ENCODE peak calls at places on chromosomes 1 and 21, in eight cellular contexts. X is mammary epithelial cell, F is PC-9, B is transverse colon, R is spleen, C is left ventricle myocardium inferior, O is fibroblast of lung, Q is OCI-LY7. G is an unnamed sample.

GRCh38 chr1:41175546-41175945 is 66.6 kb downstream of the SCMH1 start:
- DNase-seq in X (peak), F (no peak), B (no peak), R (no peak), C (no peak), O (no peak), Q (no peak), G (no peak)

GRCh38 chr1:175419684-175420490 is 227.3 kb upstream of the KIAA0040 start:
- DNase-seq in X (peak), F (no peak), B (no peak), R (no peak), C (no peak), O (no peak), Q (no peak), G (no peak)

GRCh38 chr1:234559917-234560676 is 49.9 kb downstream of the IRF2BP2 start:
- DNase-seq in X (no peak), F (no peak), B (no peak), R (no peak), C (no peak), O (no peak), Q (no peak), G (no peak)

GRCh38 chr21:16420086-16420724 is 690.4 kb downstream of the USP25 start:
- DNase-seq in X (peak), F (peak), B (no peak), R (no peak), C (peak), O (peak), Q (no peak), G (no peak)

GRCh38 chr1:29171089-29171488 is 10.6 kb downstream of the SRSF4 start:
- DNase-seq in X (no peak), F (no peak), B (no peak), R (no peak), C (no peak), O (no peak), Q (no peak), G (no peak)

GRCh38 chr1:179478370-179478769 is 97.4 kb downstream of the NPHS2 start:
- DNase-seq in X (no peak), F (no peak), B (no peak), R (no peak), C (no peak), O (no peak), Q (no peak), G (no peak)

GRCh38 chr1:230750576-230750975 is 3.4 kb downstream of the CAPN9 start:
- DNase-seq in X (no peak), F (peak), B (peak), R (peak), C (no peak), O (no peak), Q (no peak), G (no peak)

GRCh38 chr1:156086256-156086662 is 4.0 kb upstream of the MEX3A start:
- DNase-seq in X (peak), F (peak), B (no peak), R (no peak), C (peak), O (peak), Q (no peak), G (no peak)

GRCh38 chr1:1616045-1616821 is 933 bp downstream of the MIB2 start:
- DNase-seq in X (peak), F (peak), B (peak), R (no peak), C (no peak), O (no peak), Q (no peak), G (no peak)

GRCh38 chr1:58575831-58576726 is 973 bp downstream of the TACSTD2 start:
- DNase-seq in X (peak), F (peak), B (no peak), R (peak), C (no peak), O (no peak), Q (no peak), G (no peak)

DNA sequence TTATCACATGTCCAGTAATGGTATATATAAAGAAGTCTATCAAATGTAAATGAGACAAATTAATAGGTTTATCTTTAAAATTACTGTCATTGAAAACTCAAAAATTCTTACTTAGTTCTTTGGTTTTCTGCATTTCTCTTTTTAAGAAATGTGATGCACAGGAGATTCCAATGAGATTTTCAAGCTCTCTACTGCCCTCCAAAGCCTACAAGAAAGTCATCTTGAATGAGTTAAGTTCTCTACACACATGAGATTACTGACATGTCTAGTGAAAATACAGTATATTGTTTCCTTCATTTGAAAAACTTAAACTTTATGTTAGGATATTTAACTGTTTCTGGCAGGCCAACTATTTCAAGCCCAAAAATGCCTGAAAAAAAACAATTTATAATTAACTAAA is 68.8 kb downstream of the ITGB3BP start:
- DNase-seq in X (no peak), F (no peak), B (no peak), R (no peak), C (no peak), O (peak), Q (no peak), G (no peak)
- TF ChIP-seq CTCF in X (peak), F (peak), B (no peak), R (no peak), C (no peak), O (peak), Q (peak), G (no peak)

GRCh38 chr1:155085504-155086181 is 7.0 kb downstream of the EFNA3 start:
- DNase-seq in X (peak), F (peak), B (peak), R (peak), C (no peak), O (no peak), Q (peak), G (peak)
- TF ChIP-seq CTCF in X (no peak), F (no peak), B (no peak), R (no peak), C (no peak), O (no peak), Q (no peak), G (no peak)

DNA sequence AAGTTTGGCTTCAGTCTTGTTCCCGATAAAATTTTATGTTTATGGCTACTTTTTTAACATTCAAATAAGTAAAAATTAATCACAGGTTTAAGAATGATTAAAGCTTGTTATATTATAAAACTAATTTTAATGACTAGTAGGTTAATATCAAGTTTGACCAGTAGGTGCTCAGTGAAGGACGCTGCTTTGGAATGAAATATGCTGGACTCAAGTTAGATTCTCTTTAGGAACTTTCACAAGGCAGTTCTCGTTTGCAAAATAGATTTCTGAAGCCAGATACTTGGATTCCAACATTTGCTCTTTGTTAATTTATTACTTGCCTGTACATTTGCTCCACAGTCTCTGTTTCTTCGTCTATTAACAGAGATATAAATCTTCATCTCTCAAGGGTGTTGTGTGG is 432.9 kb upstream of the CHRM3 start:
- DNase-seq in X (no peak), F (no peak), B (no peak), R (no peak), C (no peak), O (no peak), Q (no peak), G (no peak)
- TF ChIP-seq CTCF in X (peak), F (peak), B (no peak), R (no peak), C (no peak), O (no peak), Q (no peak), G (no peak)

GRCh38 chr1:182599339-182599738 is 4.8 kb downstream of the RGS16 start:
- DNase-seq in X (no peak), F (no peak), B (no peak), R (no peak), C (no peak), O (no peak), Q (peak), G (no peak)
- TF ChIP-seq CTCF in X (peak), F (peak), B (peak), R (no peak), C (peak), O (peak), Q (peak), G (peak)

GRCh38 chr1:6454856-6455751 is 10.9 kb downstream of the TNFRSF25 start:
- DNase-seq in X (no peak), F (no peak), B (no peak), R (no peak), C (no peak), O (no peak), Q (no peak), G (no peak)
- TF ChIP-seq CTCF in X (no peak), F (no peak), B (no peak), R (no peak), C (peak), O (no peak), Q (no peak), G (no peak)

GRCh38 chr1:204994086-204994862 is 48.7 kb upstream of the CNTN2 start:
- DNase-seq in X (no peak), F (no peak), B (no peak), R (no peak), C (no peak), O (no peak), Q (no peak), G (no peak)
- TF ChIP-seq CTCF in X (no peak), F (no peak), B (no peak), R (no peak), C (no peak), O (no peak), Q (no peak), G (no peak)

GRCh38 chr1:23196627-23197328 is 20.5 kb downstream of the HTR1D start:
- DNase-seq in X (peak), F (peak), B (no peak), R (no peak), C (no peak), O (peak), Q (no peak), G (no peak)

GRCh38 chr1:23202263-23202749 is 15.0 kb downstream of the HTR1D start:
- DNase-seq in X (peak), F (no peak), B (no peak), R (no peak), C (no peak), O (peak), Q (no peak), G (no peak)

GRCh38 chr1:23194119-23194984 is 22.9 kb downstream of the HTR1D start:
- DNase-seq in X (peak), F (peak), B (no peak), R (no peak), C (no peak), O (peak), Q (no peak), G (no peak)

GRCh38 chr1:23200885-23201284 is 16.4 kb downstream of the HTR1D start:
- DNase-seq in X (no peak), F (no peak), B (no peak), R (no peak), C (no peak), O (no peak), Q (no peak), G (no peak)

GRCh38 chr1:23198373-23198772 is 18.9 kb downstream of the HTR1D start:
- DNase-seq in X (peak), F (peak), B (no peak), R (no peak), C (no peak), O (peak), Q (no peak), G (no peak)
- TF ChIP-seq CTCF in X (peak), F (no peak), B (no peak), R (no peak), C (no peak), O (no peak), Q (no peak), G (no peak)